ENCODE peak calls at places on chromosome 11, in nine cellular contexts. I is CD8-positive, alpha-beta T cell; Q is right cardiac atrium; Z is fibroblast of lung; T is left ventricle myocardium inferior; H is GM23248; S is right lobe of liver; J is endodermal cell; N is uterus. G is an unnamed sample.

GRCh38 chr11:36010010-36010740 is 66.3 kb downstream of the LDLRAD3 start:
- DNase-seq in J (no peak), S (no peak), H (peak; percentile 33), I (no peak), Q (no peak), N (no peak), T (no peak), Z (peak; percentile 31), G (no peak)

GRCh38 chr11:134244593-134244992 is 8.6 kb downstream of the THYN1 start:
- DNase-seq in H (peak; percentile 45), Q (no peak), I (no peak), J (peak; percentile 63), T (no peak), Z (no peak), S (no peak), N (no peak), G (no peak)

GRCh38 chr11:43489869-43490465 is 131.2 kb downstream of the TTC17 start:
- DNase-seq in Q (no peak), J (no peak), S (no peak), N (no peak), I (no peak), H (peak; percentile 22), T (no peak), Z (no peak), G (no peak)

GRCh38 chr11:63762662-63763505 is 5.7 kb downstream of the ZFTA start:
- DNase-seq in Q (peak; percentile 59), T (peak; percentile 47), Z (peak; percentile 54), H (no peak), S (peak; percentile 66), J (peak; percentile 85), I (no peak), N (peak; percentile 61), G (no peak)

GRCh38 chr11:59187587-59187986 is 15.7 kb downstream of the DTX4 start:
- DNase-seq in I (no peak), T (peak; percentile 79), Q (peak; percentile 79), J (no peak), N (peak; percentile 52), Z (no peak), H (peak; percentile 52), S (peak; percentile 62), G (no peak)

GRCh38 chr11:119363874-119364590 is 17.5 kb downstream of the USP2 start:
- DNase-seq in N (peak; percentile 73), T (peak; percentile 68), H (peak; percentile 73), Z (peak; percentile 20), Q (peak; percentile 69), J (peak; percentile 86), I (peak; percentile 66), S (peak; percentile 85), G (peak; percentile 29)

GRCh38 chr11:88418508-88418907 is 81.0 kb upstream of the CTSC start:
- DNase-seq in T (no peak), I (no peak), Q (no peak), S (no peak), J (no peak), N (no peak), Z (no peak), H (no peak), G (no peak)

GRCh38 chr11:111259871-111260270 is 14.3 kb downstream of the POU2AF2 start:
- DNase-seq in J (no peak), Z (peak; percentile 67), T (no peak), H (peak; percentile 34), S (no peak), Q (no peak), I (no peak), N (no peak), G (no peak)

GRCh38 chr11:43790444-43790794 is 90.2 kb upstream of the ALKBH3 start:
- DNase-seq in J (no peak), N (no peak), Z (peak; percentile 54), S (no peak), I (no peak), Q (no peak), T (no peak), H (peak; percentile 78), G (no peak)

GRCh38 chr11:16001899-16002426 is 354.4 kb downstream of the SOX6 start:
- DNase-seq in T (no peak), H (peak; percentile 87), J (no peak), Z (peak; percentile 98), Q (no peak), S (no peak), N (no peak), I (no peak), G (no peak)

GRCh38 chr11:62774407-62774806 is 3.2 kb downstream of the TAF6L start:
- DNase-seq in Q (no peak), I (no peak), S (no peak), Z (no peak), J (no peak), N (no peak), H (no peak), T (no peak), G (no peak)

GRCh38 chr11:79259800-79260199 is 181.0 kb downstream of the TENM4 start:
- DNase-seq in T (no peak), N (no peak), I (no peak), Z (no peak), S (no peak), Q (no peak), H (no peak), J (peak; percentile 20), G (no peak)

GRCh38 chr11:79255965-79256364 is 184.9 kb downstream of the TENM4 start:
- DNase-seq in H (no peak), I (no peak), Q (no peak), S (no peak), J (no peak), T (no peak), Z (no peak), N (no peak), G (no peak)

GRCh38 chr11:79262221-79262620 is 178.6 kb downstream of the TENM4 start:
- DNase-seq in Z (no peak), Q (no peak), J (no peak), N (no peak), S (no peak), H (peak; percentile 35), T (no peak), I (no peak), G (no peak)

GRCh38 chr11:79263001-79263400 is 177.8 kb downstream of the TENM4 start:
- DNase-seq in T (peak; percentile 84), J (no peak), N (no peak), Z (peak; percentile 41), S (no peak), Q (peak; percentile 43), I (no peak), H (no peak), G (no peak)

DNA sequence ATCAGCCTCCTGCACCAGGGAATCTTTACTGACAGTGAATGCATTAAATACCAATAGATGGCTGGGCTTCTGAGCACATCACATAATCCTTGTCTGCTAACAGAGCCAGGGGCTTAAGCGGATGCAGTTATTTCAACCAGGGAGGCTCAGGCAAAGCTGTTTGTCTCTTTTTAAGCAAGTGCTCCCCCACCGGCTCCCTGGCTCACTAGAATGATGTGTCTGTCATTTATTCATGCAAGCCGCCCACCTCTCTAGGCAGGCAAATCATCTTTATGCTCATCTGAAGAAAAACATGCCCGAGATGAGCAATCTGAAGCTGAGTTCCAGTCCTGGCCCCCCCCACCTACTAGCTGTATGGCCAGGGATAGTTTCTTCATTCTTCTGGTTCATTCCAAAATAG is 182.2 kb downstream of the TENM4 start:
- DNase-seq in T (no peak), Z (peak; percentile 33), Q (no peak), I (no peak), J (no peak), H (peak; percentile 26), N (no peak), S (no peak), G (no peak)
- H3K27ac ChIP-seq in T (no peak overlapping the region), Z (no peak overlapping the region), Q (no peak overlapping the region), I (no peak overlapping the region), J (no peak overlapping the region), H (no peak overlapping the region), N (no peak overlapping the region), S (no peak overlapping the region), G (no peak overlapping the region)

GRCh38 chr11:33935005-33935404 is 43.1 kb upstream of the LMO2 start:
- DNase-seq in N (no peak), I (no peak), J (no peak), S (no peak), T (no peak), Q (no peak), Z (no peak), H (no peak), G (no peak)
- H3K4me1 ChIP-seq in N (no peaks in the 10 kb centered on the region), I (no peaks in the 10 kb centered on the region), J (peaks cover 6% of the 10 kb centered on the region), S (no peaks in the 10 kb centered on the region), T (peaks cover 66% of the 10 kb centered on the region), Q (peaks cover 21% of the 10 kb centered on the region), Z (no peaks in the 10 kb centered on the region), H (peaks cover 17% of the 10 kb centered on the region), G (no peaks in the 10 kb centered on the region)

DNA sequence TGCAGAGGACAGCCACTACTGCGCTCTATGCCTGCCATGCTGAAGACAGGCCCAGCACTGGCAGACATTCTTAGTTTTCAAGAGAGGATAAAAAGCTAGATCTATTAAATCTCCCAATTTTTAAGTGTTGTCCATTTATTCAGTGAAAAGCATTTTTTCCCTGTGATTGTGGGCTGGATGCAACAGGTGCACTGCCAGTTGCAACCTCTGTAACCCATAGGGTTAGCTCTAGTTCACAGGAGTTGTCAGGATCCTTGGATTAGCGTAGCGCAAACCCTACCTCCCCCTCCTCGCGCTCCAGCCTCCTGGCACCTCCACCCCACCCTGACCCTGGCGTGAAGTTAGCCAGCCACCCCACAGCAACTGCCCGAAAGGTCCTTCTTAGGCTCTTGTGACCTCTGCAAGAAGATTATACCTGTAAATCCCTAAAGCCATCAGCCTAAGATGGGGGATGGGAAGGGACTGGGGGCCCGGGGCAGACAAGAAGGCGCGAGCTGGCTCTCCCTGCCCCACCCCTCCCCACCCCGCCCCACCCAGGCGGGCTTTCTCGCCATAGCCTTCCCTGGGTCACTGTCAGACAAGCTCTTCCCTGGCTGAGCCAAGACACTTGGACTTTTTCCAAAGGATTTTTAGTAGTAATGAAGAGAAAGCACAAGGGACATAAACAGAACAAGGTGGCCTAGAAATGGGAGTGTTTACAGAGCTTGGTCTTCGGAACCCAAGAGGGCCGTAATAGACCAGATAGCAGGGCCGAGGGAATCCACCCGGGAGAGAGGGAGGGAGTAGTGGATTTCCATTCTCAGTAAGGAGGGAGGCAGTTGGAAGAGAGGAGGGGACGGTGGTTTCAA is 31.0 kb downstream of the EIF3F start:
- DNase-seq in H (peak; percentile 53), J (peak; percentile 55), Q (no peak), S (no peak), I (no peak), T (no peak), N (no peak), Z (no peak), G (no peak)
- H3K27ac ChIP-seq in H (peak overlapping the region; percentile 33), J (no peak overlapping the region), Q (peak overlapping the region; percentile 62), S (no peak overlapping the region), I (peak overlapping the region; percentile 60), T (peak overlapping the region; percentile 88), N (peak overlapping the region; percentile 90), Z (peak overlapping the region; percentile 88), G (no peak overlapping the region)

DNA sequence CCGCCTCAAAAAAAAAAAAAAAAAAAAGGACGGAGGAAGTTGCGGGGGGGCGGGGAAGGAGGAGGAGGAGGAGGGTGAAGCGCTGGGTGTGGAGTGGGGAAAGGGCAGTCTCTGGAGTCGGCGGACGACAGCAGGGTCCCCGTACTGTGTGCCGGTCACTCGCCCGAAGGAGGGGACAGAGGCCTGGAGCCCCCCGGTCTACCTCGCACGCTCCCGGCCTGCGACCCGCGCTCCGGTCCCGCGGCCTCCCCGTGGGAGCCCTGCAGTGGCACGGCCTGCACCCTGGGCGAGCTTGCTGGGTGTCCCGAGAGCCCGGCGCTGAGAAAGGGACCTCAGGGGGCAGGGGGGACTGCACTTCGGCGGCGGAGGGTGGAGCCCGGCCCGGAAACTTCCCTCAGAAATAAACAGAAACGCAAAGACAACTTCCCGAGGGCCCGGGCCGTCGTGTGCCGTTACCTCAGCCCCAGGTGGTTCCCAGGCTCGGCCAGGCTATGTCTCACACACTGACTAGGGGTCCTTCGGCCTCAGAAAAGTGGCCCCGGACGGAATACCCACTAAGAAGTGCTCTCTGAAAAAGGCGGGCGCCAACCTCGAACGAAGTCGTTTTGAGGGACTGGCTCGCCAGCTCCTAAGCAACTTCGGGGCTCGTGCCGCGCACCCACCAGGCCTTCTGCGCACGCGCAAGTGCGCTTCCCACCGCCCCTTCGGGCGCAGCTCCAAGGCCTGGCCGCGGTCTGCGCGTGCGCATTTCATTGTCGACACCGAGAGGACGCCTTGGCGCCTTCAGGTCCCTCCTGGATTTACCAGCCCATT is at the start of gene MAJIN:
- DNase-seq in S (peak; percentile 89), I (peak; percentile 93), N (peak; percentile 72), H (peak; percentile 52), Z (peak; percentile 50), Q (peak; percentile 88), T (peak; percentile 88), J (peak; percentile 91), G (peak; percentile 79)
- H3K4me1 ChIP-seq in S (no peaks in the 10 kb centered on the region), I (peaks cover 10% of the 10 kb centered on the region), N (no peaks in the 10 kb centered on the region), H (no peaks in the 10 kb centered on the region), Z (no peaks in the 10 kb centered on the region), Q (peaks cover 3% of the 10 kb centered on the region), T (peaks cover 15% of the 10 kb centered on the region), J (no peaks in the 10 kb centered on the region), G (peaks cover 10% of the 10 kb centered on the region)

G was measured in effector memory CD4-positive, alpha-beta T cell.